ENCODE peak calls at places on chromosome 2, in seven cellular contexts. E is stimulated activated naive B cell treated with anti-CD40 and anti-IgM and Interleukin-4, amounts not matched to agents 10 μg/mL and 1 μg/mL and 100 μg/mL, for 72 hours; K is heart right ventricle; W is sciatic nerve; X is gastrocnemius medialis; C is left cardiac atrium; I is HCT116. D is an unnamed sample.

GRCh38 chr2:192828947-192829346 is 634.2 kb upstream of the TMEFF2 start:
- ATAC-seq in E (no peak), K (no peak), W (no peak), X (no peak), C (no peak), I (no peak), D (no peak)

GRCh38 chr2:60717691-60718090 is 38.4 kb upstream of the PAPOLG start:
- ATAC-seq in E (no peak), K (no peak), W (peak), X (no peak), C (no peak), I (no peak), D (peak)

GRCh38 chr2:43136011-43136799 is 90.2 kb downstream of the ZFP36L2 start:
- ATAC-seq in E (no peak), K (no peak), W (no peak), X (no peak), C (no peak), I (no peak), D (no peak)

GRCh38 chr2:77640924-77641323 is 118.7 kb upstream of the LRRTM4 start:
- ATAC-seq in E (no peak), K (no peak), W (no peak), X (no peak), C (no peak), I (no peak), D (no peak)

GRCh38 chr2:201880620-201881381 is 74.5 kb downstream of the CDK15 start:
- ATAC-seq in E (peak), K (no peak), W (peak), X (no peak), C (no peak), I (no peak), D (peak)

GRCh38 chr2:28447943-28448737 is 47.7 kb upstream of the PLB1 start:
- ATAC-seq in E (peak), K (peak), W (peak), X (no peak), C (peak), I (no peak), D (peak)

GRCh38 chr2:160332318-160332717 is 132.2 kb upstream of the ITGB6 start:
- ATAC-seq in E (peak), K (peak), W (peak), X (no peak), C (peak), I (no peak), D (peak)

GRCh38 chr2:86221066-86221684 is 21.9 kb downstream of the MRPL35 start:
- ATAC-seq in E (peak), K (no peak), W (no peak), X (peak), C (no peak), I (peak), D (no peak)

GRCh38 chr2:222572761-222573174 is 83.1 kb downstream of the FARSB start:
- ATAC-seq in E (no peak), K (peak), W (peak), X (no peak), C (peak), I (no peak), D (peak)